ENCODE peak calls at places on chromosomes 3 and 15, in four cellular contexts. F is AG09309, U is dorsolateral prefrontal cortex, Z is fibroblast of lung. P is an unnamed sample.

GRCh38 chr3:135994708-135995335 is 29.3 kb downstream of the PPP2R3A start:
- DNase-seq in F (no peak), U (no peak), Z (no peak), P (no peak)

GRCh38 chr3:41267975-41268640 is 68.8 kb downstream of the CTNNB1 start:
- DNase-seq in F (peak; percentile 78), U (no peak), Z (peak; percentile 95), P (peak; percentile 56)

GRCh38 chr3:189637755-189638154 is 6.6 kb downstream of the TP63 start:
- DNase-seq in F (no peak), U (no peak), Z (no peak), P (no peak)

GRCh38 chr3:1962531-1963090 is 136.1 kb upstream of the CNTN4 start:
- DNase-seq in F (no peak), U (no peak), Z (no peak), P (no peak)

GRCh38 chr3:33665294-33665693 is 52.8 kb downstream of the CLASP2 start:
- DNase-seq in F (no peak), U (no peak), Z (no peak), P (no peak)

GRCh38 chr3:20128378-20128777 is 57.6 kb downstream of the SGO1 start:
- DNase-seq in F (no peak), U (no peak), Z (no peak), P (no peak)

GRCh38 chr3:51953445-51953844 is 1.7 kb upstream of the GPR62 start:
- DNase-seq in F (peak; percentile 52), U (no peak), Z (peak; percentile 63), P (no peak)

GRCh38 chr15:96807361-96807760 is 476.9 kb downstream of the NR2F2 start:
- DNase-seq in F (no peak), U (no peak), Z (no peak), P (no peak)

GRCh38 chr15:68644088-68644904 is 65.5 kb downstream of the CORO2B start:
- DNase-seq in F (peak; percentile 55), U (peak; percentile 43), Z (peak; percentile 83), P (peak; percentile 36)

GRCh38 chr3:155449613-155450267 is 156.3 kb upstream of the STRIT1 start:
- DNase-seq in F (no peak), U (no peak), Z (peak; percentile 48), P (no peak)

GRCh38 chr15:90680371-90680935 is 36.7 kb upstream of the BLM start:
- DNase-seq in F (peak; percentile 92), U (no peak), Z (peak; percentile 95), P (no peak)

GRCh38 chr3:107612581-107613182 is 89.9 kb downstream of the BBX start:
- DNase-seq in F (no peak), U (no peak), Z (no peak), P (no peak)

GRCh38 chr3:147411235-147411607 is 2.1 kb downstream of the ZIC1 start:
- DNase-seq in F (no peak), U (no peak), Z (no peak), P (no peak)

GRCh38 chr3:47008851-47009224 is 29.4 kb downstream of the NBEAL2 start:
- DNase-seq in F (no peak), U (no peak), Z (no peak), P (no peak)

GRCh38 chr3:46946856-46947544 is 29.5 kb downstream of the CCDC12 start:
- DNase-seq in F (no peak), U (no peak), Z (peak; percentile 67), P (no peak)

GRCh38 chr3:188185717-188186236 is 31.8 kb downstream of the LPP start:
- DNase-seq in F (no peak), U (no peak), Z (peak; percentile 56), P (peak; percentile 30)

GRCh38 chr3:168094877-168095610 is 680 bp downstream of the GOLIM4 start:
- DNase-seq in F (no peak), U (peak; percentile 72), Z (peak; percentile 70), P (no peak)

GRCh38 chr15:79091204-79091867 is 756 bp upstream of the RASGRF1 start:
- DNase-seq in F (no peak), U (peak; percentile 74), Z (peak; percentile 21), P (no peak)

GRCh38 chr15:65791335-65792129 is 561 bp downstream of the DENND4A start:
- DNase-seq in F (no peak), U (peak; percentile 64), Z (peak; percentile 57), P (no peak)

GRCh38 chr15:60476713-60477112 is 2.2 kb downstream of the ICE2 start:
- DNase-seq in F (peak; percentile 18), U (no peak), Z (peak; percentile 82), P (no peak)

GRCh38 chr3:148881286-148881685 is 16.2 kb downstream of the CPA3 start:
- DNase-seq in F (no peak), U (no peak), Z (peak; percentile 70), P (no peak)

GRCh38 chr3:57983734-57984518 is 24.3 kb upstream of the FLNB start:
- DNase-seq in F (peak; percentile 68), U (no peak), Z (peak; percentile 88), P (no peak)

GRCh38 chr3:107745354-107745753 is 222.6 kb downstream of the BBX start:
- DNase-seq in F (no peak), U (no peak), Z (no peak), P (no peak)

GRCh38 chr3:99549918-99550603 is 88.3 kb upstream of the COL8A1 start:
- DNase-seq in F (peak; percentile 43), U (no peak), Z (peak; percentile 67), P (no peak)

GRCh38 chr15:85563328-85563727 is 182.9 kb downstream of the AKAP13 start:
- DNase-seq in F (peak; percentile 42), U (no peak), Z (peak; percentile 46), P (no peak)

GRCh38 chr3:142863010-142863787 is 25.7 kb downstream of the PCOLCE2 start:
- DNase-seq in F (peak; percentile 67), U (no peak), Z (peak; percentile 65), P (no peak)

GRCh38 chr3:42843730-42844713 is 31.7 kb downstream of the CYP8B1 start:
- DNase-seq in F (no peak), U (no peak), Z (no peak), P (no peak)

GRCh38 chr3:193662757-193663322 is 69.8 kb downstream of the OPA1 start:
- DNase-seq in F (peak; percentile 41), U (no peak), Z (no peak), P (no peak)

GRCh38 chr15:96321422-96322391 is 8.8 kb upstream of the NR2F2 start:
- DNase-seq in F (no peak), U (no peak), Z (peak; percentile 58), P (no peak)

GRCh38 chr15:70062321-70062956 is 35.3 kb downstream of the TLE3 start:
- DNase-seq in F (peak; percentile 76), U (peak; percentile 72), Z (peak; percentile 95), P (peak; percentile 95)

GRCh38 chr3:144287001-144287400 is 315.4 kb downstream of the DIPK2A start:
- DNase-seq in F (no peak), U (no peak), Z (no peak), P (no peak)

GRCh38 chr3:75144396-75144795 is 519.7 kb upstream of the FRG2C start:
- DNase-seq in F (no peak), U (no peak), Z (no peak), P (no peak)

GRCh38 chr3:69009559-69010410 is 3.7 kb downstream of the EOGT start:
- DNase-seq in F (peak; percentile 93), U (no peak), Z (peak; percentile 97), P (peak; percentile 28)

GRCh38 chr3:55964491-55964980 is 477.4 kb upstream of the WNT5A start:
- DNase-seq in F (no peak), U (no peak), Z (peak; percentile 52), P (no peak)

GRCh38 chr3:55963611-55964010 is 476.5 kb upstream of the WNT5A start:
- DNase-seq in F (no peak), U (no peak), Z (no peak), P (no peak)

GRCh38 chr3:55955891-55956477 is 468.9 kb upstream of the WNT5A start:
- DNase-seq in F (no peak), U (no peak), Z (no peak), P (no peak)

GRCh38 chr3:55959681-55960080 is 472.6 kb upstream of the WNT5A start:
- DNase-seq in F (no peak), U (no peak), Z (no peak), P (no peak)

DNA sequence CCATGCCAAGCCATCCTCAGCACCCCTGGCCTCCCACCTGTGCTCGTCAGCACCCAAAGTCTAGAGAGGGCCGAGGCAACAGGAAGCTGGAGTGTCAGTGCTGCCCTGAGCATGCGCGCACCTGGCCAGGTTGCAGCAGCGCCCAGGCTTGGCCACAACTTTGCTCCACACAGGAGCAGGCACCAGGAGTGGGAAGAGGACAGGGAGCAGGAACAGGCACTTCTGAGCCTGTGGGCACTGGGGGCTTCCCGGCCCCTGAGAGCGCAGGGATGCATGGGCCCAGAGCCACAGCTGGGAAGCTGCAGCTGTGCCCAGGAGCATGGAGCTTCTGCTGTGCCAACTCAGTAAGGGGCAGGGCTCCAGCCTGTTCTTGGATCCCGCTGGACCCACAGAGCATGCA is 471.5 kb upstream of the WNT5A start:
- DNase-seq in F (no peak), U (no peak), Z (no peak), P (no peak)
- TF ChIP-seq CTCF in F (no peak), U (no peak), Z (no peak), P (no peak)

DNA sequence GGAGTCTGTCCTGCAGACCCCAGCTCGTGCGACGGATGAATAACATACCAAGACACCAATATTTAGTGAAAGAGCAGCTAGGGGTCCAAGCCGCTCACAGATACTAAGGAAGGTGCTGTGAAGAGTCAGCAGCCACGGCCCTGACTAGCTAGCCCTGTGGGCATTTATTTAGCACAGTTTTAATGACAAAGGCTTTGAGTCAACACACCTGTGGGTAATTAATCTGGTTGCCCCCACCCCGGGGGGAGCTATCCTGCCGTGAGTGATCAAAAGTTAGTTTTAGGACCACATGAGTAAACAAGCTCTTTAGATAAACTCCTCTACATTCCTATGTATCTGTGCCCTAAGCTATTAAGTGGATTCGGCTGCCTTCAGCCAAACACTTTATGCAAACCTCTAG is 18.7 kb downstream of the CAPN3 start:
- DNase-seq in F (no peak), U (no peak), Z (no peak), P (no peak)
- H3K4me3 ChIP-seq in F (no peak overlapping the region), U (no peak overlapping the region), Z (no peak overlapping the region), P (no peak overlapping the region)

DNA sequence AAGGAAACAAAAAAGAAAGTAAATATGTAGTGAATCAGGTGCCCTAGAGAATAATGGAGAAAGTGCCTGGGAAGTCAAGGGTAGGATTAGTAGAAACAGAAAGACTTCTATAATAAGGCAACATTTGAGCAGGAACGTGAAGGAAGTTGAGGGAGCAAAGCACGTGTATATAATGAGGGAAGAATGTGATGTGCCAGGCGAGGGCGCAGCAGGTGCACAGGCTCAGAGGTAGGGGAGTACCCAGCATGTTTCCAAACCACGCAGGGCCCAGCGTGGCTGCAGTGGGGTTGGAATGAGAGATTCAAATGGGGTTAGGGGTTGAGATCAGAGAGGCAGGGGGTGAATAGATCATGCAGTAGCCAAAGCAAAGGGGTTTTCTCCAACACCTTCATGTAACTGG is 91.9 kb upstream of the VGLL4 start:
- DNase-seq in F (no peak), U (no peak), Z (no peak), P (no peak)
- TF ChIP-seq CTCF in F (no peak), U (no peak), Z (no peak), P (no peak)

DNA sequence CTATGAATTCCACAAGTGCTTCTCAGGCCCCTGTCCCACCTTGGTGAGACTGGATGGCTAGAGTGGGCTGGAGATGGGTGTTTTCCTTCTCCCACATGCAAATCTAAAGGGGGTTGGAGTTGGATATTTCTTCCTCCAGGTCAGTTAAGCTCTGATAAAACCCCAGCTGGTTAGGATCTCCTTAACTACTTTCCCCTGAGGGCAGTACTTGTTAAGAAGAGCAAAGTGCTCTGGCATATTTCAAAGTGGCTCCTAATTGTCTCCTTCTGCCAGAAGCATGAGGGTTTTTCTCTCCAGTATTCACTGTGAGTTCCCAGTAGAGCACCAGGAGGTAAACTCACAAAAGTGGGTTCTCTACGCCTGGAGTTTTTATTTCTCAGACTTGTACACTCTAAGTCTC is 31.4 kb downstream of the COL6A6 start:
- DNase-seq in F (no peak), U (no peak), Z (no peak), P (no peak)
- H3K4me3 ChIP-seq in F (no peak overlapping the region), U (no peak overlapping the region), Z (no peak overlapping the region), P (no peak overlapping the region)

GRCh38 chr3:180631317-180631716 is 29.4 kb downstream of the TTC14 start:
- DNase-seq in F (no peak), U (no peak), Z (no peak), P (no peak)
- TF ChIP-seq CTCF in F (peak; percentile 13), U (no peak), Z (no peak), P (peak; percentile 32)